ENCODE peak calls at places on chromosomes 5 and 9, in eight cellular contexts. B is psoas muscle; D is gastrocnemius medialis; J is CD4-positive, CD25-positive, alpha-beta regulatory T cell; N is lower lobe of right lung; E is fibroblast of lung; W is prostate gland; Q is adipocyte. X is an unnamed sample. For H3K4me1, the result is how much of the 10 kb centered on the place peaks cover.

GRCh38 chr5:141478321-141478945 is 2.7 kb downstream of the PCDHGC3 start:
- DNase-seq in J (no peak), D (no peak), W (peak), E (no peak), B (peak), N (peak), Q (peak), X (peak)

GRCh38 chr9:82988488-82988887 is 74.5 kb downstream of the RASEF start:
- DNase-seq in N (no peak), B (no peak), E (no peak), D (no peak), Q (no peak), J (no peak), W (no peak), X (no peak)

GRCh38 chr9:7671847-7672246 is 127.7 kb downstream of the DMAC1 start:
- DNase-seq in N (no peak), D (no peak), J (no peak), E (no peak), B (no peak), Q (no peak), W (no peak), X (no peak)

GRCh38 chr9:88007291-88007650 is 32.9 kb upstream of the CDK20 start:
- DNase-seq in J (no peak), N (no peak), D (no peak), W (no peak), B (no peak), Q (no peak), E (no peak), X (no peak)

GRCh38 chr5:143313298-143313852 is 90.1 kb downstream of the NR3C1 start:
- DNase-seq in J (no peak), W (no peak), B (no peak), E (no peak), N (no peak), D (no peak), Q (no peak), X (no peak)

GRCh38 chr5:133314086-133314485 is 262.3 kb downstream of the HSPA4 start:
- DNase-seq in D (no peak), W (no peak), Q (no peak), J (no peak), E (no peak), N (no peak), B (no peak), X (no peak)

GRCh38 chr5:159451197-159452052 is 121.1 kb upstream of the IL12B start:
- DNase-seq in Q (peak), B (no peak), N (no peak), E (peak), J (no peak), W (no peak), D (peak), X (no peak)

GRCh38 chr5:81363093-81363886 is 30.6 kb downstream of the ACOT12 start:
- DNase-seq in J (no peak), B (no peak), W (no peak), N (no peak), D (no peak), Q (no peak), E (peak), X (no peak)

GRCh38 chr9:2559212-2560152 is 62.1 kb upstream of the VLDLR start:
- DNase-seq in B (peak), J (no peak), N (peak), D (peak), E (peak), W (no peak), Q (peak), X (peak)

GRCh38 chr5:95643152-95643551 is 3.4 kb upstream of the RFESD start:
- DNase-seq in D (no peak), E (no peak), N (no peak), B (no peak), J (no peak), Q (no peak), W (no peak), X (no peak)

GRCh38 chr5:138654281-138654867 is 79.2 kb upstream of the HSPA9 start:
- DNase-seq in B (no peak), J (peak), Q (no peak), E (peak), W (no peak), D (no peak), N (no peak), X (no peak)

GRCh38 chr5:157217289-157218024 is 36.8 kb downstream of the ITK start:
- DNase-seq in Q (no peak), B (no peak), J (no peak), N (no peak), D (no peak), W (no peak), E (no peak), X (no peak)

GRCh38 chr5:17425385-17426070 is 72.5 kb upstream of the TAF11L2 start:
- DNase-seq in N (no peak), D (no peak), B (no peak), J (no peak), Q (no peak), E (no peak), W (no peak), X (no peak)

GRCh38 chr5:76401801-76402250 is 1.3 kb upstream of the IQGAP2 start:
- DNase-seq in W (no peak), N (peak), E (no peak), J (peak), D (no peak), B (no peak), Q (no peak), X (no peak)

GRCh38 chr5:171425596-171426244 is 6.3 kb downstream of the FGF18 start:
- DNase-seq in J (no peak), D (no peak), W (no peak), N (no peak), B (no peak), Q (no peak), E (no peak), X (peak)

GRCh38 chr5:79512692-79513518 is 1.0 kb downstream of the HOMER1 start:
- DNase-seq in B (no peak), Q (peak), D (peak), J (peak), W (no peak), E (peak), N (no peak), X (no peak)

GRCh38 chr5:42720242-42720641 is 36.4 kb upstream of the CCDC152 start:
- DNase-seq in Q (no peak), N (no peak), E (no peak), J (no peak), B (no peak), W (no peak), D (no peak), X (no peak)

GRCh38 chr5:54221096-54221495 is 89.3 kb downstream of the ARL15 start:
- DNase-seq in W (no peak), Q (no peak), E (no peak), N (no peak), B (no peak), J (no peak), D (no peak), X (no peak)

GRCh38 chr5:73564644-73565165 is 734 bp downstream of the ANKRA2 start:
- DNase-seq in N (no peak), W (peak), D (no peak), B (no peak), J (no peak), E (peak), Q (peak), X (no peak)

GRCh38 chr5:41270423-41271251 is 57.3 kb upstream of the C6 start:
- DNase-seq in N (no peak), B (no peak), E (peak), D (no peak), Q (peak), W (no peak), J (no peak), X (peak)

GRCh38 chr5:110072646-110073045 is 382.9 kb downstream of the MAN2A1 start:
- DNase-seq in D (no peak), B (no peak), J (no peak), Q (no peak), N (no peak), E (no peak), W (no peak), X (no peak)

GRCh38 chr9:136644343-136644592 is 18.4 kb upstream of the EGFL7 start:
- DNase-seq in E (peak), W (no peak), J (no peak), Q (no peak), B (no peak), D (no peak), N (peak), X (peak)

GRCh38 chr5:137146402-137146889 is 352.7 kb downstream of the SPOCK1 start:
- DNase-seq in Q (peak), J (no peak), N (no peak), W (no peak), B (peak), E (peak), D (peak), X (no peak)

GRCh38 chr5:91018185-91018584 is 364.9 kb downstream of the ARRDC3 start:
- DNase-seq in D (peak), E (peak), W (no peak), Q (peak), N (no peak), J (no peak), B (no peak), X (no peak)

GRCh38 chr9:116756995-116757394 is 69.9 kb downstream of the TRIM32 start:
- DNase-seq in W (no peak), D (no peak), N (no peak), B (no peak), Q (no peak), J (no peak), E (no peak), X (no peak)

GRCh38 chr9:83013867-83014605 is 48.9 kb downstream of the RASEF start:
- DNase-seq in B (no peak), Q (peak), W (no peak), D (no peak), J (no peak), N (no peak), E (peak), X (no peak)

GRCh38 chr5:95817430-95817829 is 5.1 kb downstream of the GLRX start:
- DNase-seq in D (peak), B (peak), N (no peak), E (no peak), J (peak), Q (no peak), W (no peak), X (no peak)

GRCh38 chr9:29865764-29866313 is 2292.6 kb upstream of the C9orf72 start:
- DNase-seq in N (no peak), J (no peak), E (no peak), B (no peak), Q (no peak), W (no peak), D (no peak), X (no peak)

GRCh38 chr9:108434502-108434901 is 421.3 kb downstream of the ACTL7B start:
- DNase-seq in J (no peak), W (no peak), D (no peak), Q (no peak), N (no peak), E (peak), B (no peak), X (no peak)

GRCh38 chr9:22158275-22158674 is 149.2 kb upstream of the CDKN2B start:
- DNase-seq in Q (no peak), N (no peak), E (no peak), J (no peak), D (no peak), W (no peak), B (no peak), X (no peak)

GRCh38 chr5:138450971-138451370 is 12.1 kb downstream of the REEP2 start:
- DNase-seq in N (no peak), Q (no peak), E (no peak), D (no peak), J (no peak), B (no peak), W (no peak), X (no peak)

GRCh38 chr5:106361905-106362304 is 1308.8 kb downstream of the EFNA5 start:
- DNase-seq in E (no peak), D (no peak), W (no peak), J (no peak), B (no peak), Q (no peak), N (no peak), X (no peak)

GRCh38 chr5:140365282-140365681 is 5.3 kb downstream of the SLC4A9 start:
- DNase-seq in W (no peak), B (no peak), D (no peak), E (no peak), J (no peak), Q (no peak), N (no peak), X (no peak)

GRCh38 chr5:149675467-149676201 is 54.5 kb upstream of the PPARGC1B start:
- DNase-seq in D (no peak), B (no peak), N (peak), E (no peak), Q (no peak), J (no peak), W (no peak), X (peak)

GRCh38 chr5:170366276-170366675 is 22.9 kb downstream of the KCNMB1 start:
- DNase-seq in B (no peak), J (no peak), W (no peak), N (no peak), Q (no peak), D (no peak), E (no peak), X (no peak)

GRCh38 chr5:132260714-132261615 is 3.5 kb downstream of the PDLIM4 start:
- DNase-seq in W (no peak), N (no peak), D (no peak), J (no peak), B (no peak), E (peak), Q (peak), X (peak)

GRCh38 chr9:136665704-136666363 is 3.1 kb downstream of the EGFL7 start:
- DNase-seq in W (no peak), N (no peak), Q (peak), D (no peak), E (no peak), J (no peak), B (no peak), X (no peak)

GRCh38 chr5:57594436-57594835 is 111.8 kb upstream of the ACTBL2 start:
- DNase-seq in D (no peak), N (no peak), B (no peak), J (no peak), W (no peak), Q (no peak), E (no peak), X (no peak)

GRCh38 chr5:124651663-124652513 is 94.6 kb downstream of the ZNF608 start:
- DNase-seq in J (no peak), Q (peak), N (peak), D (peak), B (peak), W (peak), E (peak), X (peak)
- H3K4me1 ChIP-seq in J (under half), Q (half or more), N (half or more), D (half or more), B (under half), W (under half), E (under half), X (half or more)

GRCh38 chr9:134811673-134812668 is 68.6 kb upstream of the FCN2 start:
- DNase-seq in B (no peak), D (no peak), E (peak), J (no peak), N (no peak), Q (peak), W (no peak), X (no peak)
- H3K4me1 ChIP-seq in B (under half), D (under half), E (under half), J (under half), N (under half), Q (half or more), W (under half), X (under half)

GRCh38 chr5:135395451-135395850 is 3.6 kb downstream of the MACROH2A1 start:
- DNase-seq in E (no peak), B (no peak), N (no peak), W (no peak), Q (no peak), J (no peak), D (no peak), X (no peak)

GRCh38 chr5:135398855-135399837 is at the start of gene MACROH2A1:
- DNase-seq in B (peak), E (peak), W (peak), J (peak), Q (peak), N (peak), D (peak), X (peak)

GRCh38 chr5:135398160-135398854 is 724 bp downstream of the MACROH2A1 start:
- DNase-seq in D (peak), B (peak), J (peak), N (peak), E (peak), Q (peak), W (no peak), X (peak)

GRCh38 chr5:135394095-135394494 is 4.9 kb downstream of the MACROH2A1 start:
- DNase-seq in D (no peak), N (no peak), J (no peak), E (no peak), B (no peak), W (no peak), Q (no peak), X (no peak)

DNA sequence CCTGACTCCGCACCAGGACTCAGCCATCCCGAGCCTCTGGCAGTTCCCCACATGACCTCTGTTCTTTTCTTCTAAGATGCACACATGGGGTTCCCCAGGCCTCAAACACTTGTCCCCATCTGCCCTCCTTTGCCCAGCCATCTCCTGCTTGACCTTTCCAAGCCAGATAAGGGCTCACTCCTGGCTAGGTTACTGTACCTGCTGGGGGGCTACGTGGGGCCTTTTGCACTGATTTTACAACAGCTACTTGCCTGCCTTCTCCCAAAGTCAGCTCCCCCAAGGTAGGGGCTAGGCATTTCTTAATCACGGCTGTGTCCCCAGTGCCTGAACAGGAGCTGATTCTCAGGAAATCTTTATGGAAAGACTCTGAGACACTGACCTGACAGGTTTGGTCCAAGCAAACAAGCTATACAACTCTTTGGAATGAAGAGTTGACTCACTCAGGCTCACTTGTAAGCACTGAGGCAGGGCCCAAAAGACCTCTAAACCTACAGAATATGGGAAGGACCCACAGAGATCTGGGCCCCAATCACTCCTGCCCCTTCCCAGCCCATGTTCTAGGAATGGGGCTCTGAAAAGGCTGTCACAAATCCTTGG is 2.5 kb downstream of the MACROH2A1 start:
- DNase-seq in J (no peak), W (no peak), N (no peak), D (no peak), E (no peak), Q (no peak), B (no peak), X (no peak)
- H3K4me1 ChIP-seq in J (under half), W (under half), N (half or more), D (half or more), E (under half), Q (under half), B (half or more), X (half or more)

GRCh38 chr9:70387663-70388062 is 26.8 kb downstream of the KLF9 start:
- DNase-seq in Q (no peak), W (no peak), D (no peak), B (peak), E (no peak), N (no peak), J (no peak), X (no peak)
- H3K4me1 ChIP-seq in Q (under half), W (under half), D (half or more), B (half or more), E (under half), N (half or more), J (under half), X (half or more)

GRCh38 chr5:1100652-1101574 is 10.9 kb downstream of the SLC12A7 start:
- DNase-seq in W (no peak), B (no peak), N (no peak), D (no peak), E (no peak), J (no peak), Q (no peak), X (no peak)
- H3K4me1 ChIP-seq in W (under half), B (under half), N (under half), D (under half), E (under half), J (half or more), Q (under half), X (half or more)

GRCh38 chr9:89432986-89433530 is 64.9 kb downstream of the SEMA4D start:
- DNase-seq in J (no peak), Q (no peak), W (no peak), D (no peak), N (no peak), E (no peak), B (peak), X (no peak)
- H3K4me1 ChIP-seq in J (half or more), Q (under half), W (under half), D (under half), N (under half), E (under half), B (under half), X (half or more)